ENCODE peak calls at places on chromosomes 12 and 14, in ten cellular contexts. One of them, this sample, is unnamed.

GRCh38 chr12:70040141-70040540 is 203.1 kb upstream of the CNOT2 start:
- DNase-seq in astrocyte of the cerebellum: no peak
- DNase-seq in EH: no peak
- DNase-seq in germinal center: no peak
- DNase-seq in OCI-M1: no peak
- DNase-seq in COLO829: no peak
- DNase-seq in lung: no peak
- DNase-seq in HEK293T: no peak
- DNase-seq in HS-5: no peak
- DNase-seq in progenitor cell of endocrine pancreas: no peak
- DNase-seq in this sample: no peak

GRCh38 chr12:10243803-10244520 is 31.3 kb downstream of the GABARAPL1 start:
- DNase-seq in astrocyte of the cerebellum: no peak
- DNase-seq in EH: no peak
- DNase-seq in germinal center: no peak
- DNase-seq in OCI-M1: peak
- DNase-seq in COLO829: no peak
- DNase-seq in lung: no peak
- DNase-seq in HEK293T: no peak
- DNase-seq in HS-5: no peak
- DNase-seq in progenitor cell of endocrine pancreas: no peak
- DNase-seq in this sample: no peak

GRCh38 chr12:83031301-83031700 is 344.6 kb downstream of the TMTC2 start:
- DNase-seq in astrocyte of the cerebellum: no peak
- DNase-seq in EH: no peak
- DNase-seq in germinal center: no peak
- DNase-seq in OCI-M1: no peak
- DNase-seq in COLO829: no peak
- DNase-seq in lung: no peak
- DNase-seq in HEK293T: no peak
- DNase-seq in HS-5: no peak
- DNase-seq in progenitor cell of endocrine pancreas: no peak
- DNase-seq in this sample: no peak

GRCh38 chr12:5220835-5221234 is 177.2 kb downstream of the KCNA5 start:
- DNase-seq in astrocyte of the cerebellum: no peak
- DNase-seq in EH: peak
- DNase-seq in germinal center: no peak
- DNase-seq in OCI-M1: peak
- DNase-seq in COLO829: no peak
- DNase-seq in lung: no peak
- DNase-seq in HEK293T: no peak
- DNase-seq in HS-5: no peak
- DNase-seq in progenitor cell of endocrine pancreas: no peak
- DNase-seq in this sample: no peak

GRCh38 chr12:104201238-104202001 is 14.2 kb upstream of the TXNRD1 start:
- DNase-seq in astrocyte of the cerebellum: peak
- DNase-seq in EH: peak
- DNase-seq in germinal center: peak
- DNase-seq in OCI-M1: peak
- DNase-seq in COLO829: peak
- DNase-seq in lung: peak
- DNase-seq in HEK293T: peak
- DNase-seq in HS-5: no peak
- DNase-seq in progenitor cell of endocrine pancreas: peak
- DNase-seq in this sample: peak

GRCh38 chr12:49565956-49566265 is 2.0 kb downstream of the MCRS1 start:
- DNase-seq in astrocyte of the cerebellum: no peak
- DNase-seq in EH: no peak
- DNase-seq in germinal center: no peak
- DNase-seq in OCI-M1: no peak
- DNase-seq in COLO829: no peak
- DNase-seq in lung: no peak
- DNase-seq in HEK293T: no peak
- DNase-seq in HS-5: no peak
- DNase-seq in progenitor cell of endocrine pancreas: no peak
- DNase-seq in this sample: no peak

GRCh38 chr12:87304406-87304805 is 724.8 kb downstream of the C12orf50 start:
- DNase-seq in astrocyte of the cerebellum: no peak
- DNase-seq in EH: no peak
- DNase-seq in germinal center: no peak
- DNase-seq in OCI-M1: peak
- DNase-seq in COLO829: no peak
- DNase-seq in lung: no peak
- DNase-seq in HEK293T: no peak
- DNase-seq in HS-5: no peak
- DNase-seq in progenitor cell of endocrine pancreas: no peak
- DNase-seq in this sample: no peak

GRCh38 chr12:57629897-57630471 is 3.0 kb downstream of the B4GALNT1 start:
- DNase-seq in astrocyte of the cerebellum: no peak
- DNase-seq in EH: no peak
- DNase-seq in germinal center: peak
- DNase-seq in OCI-M1: no peak
- DNase-seq in COLO829: no peak
- DNase-seq in lung: no peak
- DNase-seq in HEK293T: no peak
- DNase-seq in HS-5: no peak
- DNase-seq in progenitor cell of endocrine pancreas: no peak
- DNase-seq in this sample: no peak

GRCh38 chr14:53017837-53018236 is 67.0 kb upstream of the FERMT2 start:
- DNase-seq in astrocyte of the cerebellum: no peak
- DNase-seq in EH: no peak
- DNase-seq in germinal center: no peak
- DNase-seq in OCI-M1: no peak
- DNase-seq in COLO829: no peak
- DNase-seq in lung: no peak
- DNase-seq in HEK293T: no peak
- DNase-seq in HS-5: no peak
- DNase-seq in progenitor cell of endocrine pancreas: no peak
- DNase-seq in this sample: no peak

GRCh38 chr14:93788557-93789365 is 476 bp upstream of the PRIMA1 start:
- DNase-seq in astrocyte of the cerebellum: no peak
- DNase-seq in EH: no peak
- DNase-seq in germinal center: peak
- DNase-seq in OCI-M1: no peak
- DNase-seq in COLO829: peak
- DNase-seq in lung: no peak
- DNase-seq in HEK293T: peak
- DNase-seq in HS-5: no peak
- DNase-seq in progenitor cell of endocrine pancreas: peak
- DNase-seq in this sample: peak

GRCh38 chr14:76768671-76769500 is 7.6 kb downstream of the VASH1 start:
- DNase-seq in astrocyte of the cerebellum: no peak
- DNase-seq in EH: no peak
- DNase-seq in germinal center: no peak
- DNase-seq in OCI-M1: no peak
- DNase-seq in COLO829: no peak
- DNase-seq in lung: peak
- DNase-seq in HEK293T: no peak
- DNase-seq in HS-5: no peak
- DNase-seq in progenitor cell of endocrine pancreas: no peak
- DNase-seq in this sample: no peak

GRCh38 chr12:109738878-109739665 is 25.4 kb downstream of the FAM222A start:
- DNase-seq in astrocyte of the cerebellum: no peak
- DNase-seq in EH: peak
- DNase-seq in germinal center: no peak
- DNase-seq in OCI-M1: no peak
- DNase-seq in COLO829: no peak
- DNase-seq in lung: no peak
- DNase-seq in HEK293T: no peak
- DNase-seq in HS-5: no peak
- DNase-seq in progenitor cell of endocrine pancreas: no peak
- DNase-seq in this sample: no peak

GRCh38 chr12:18140969-18141368 is 51.0 kb upstream of the RERGL start:
- DNase-seq in astrocyte of the cerebellum: no peak
- DNase-seq in EH: no peak
- DNase-seq in germinal center: no peak
- DNase-seq in OCI-M1: no peak
- DNase-seq in COLO829: no peak
- DNase-seq in lung: no peak
- DNase-seq in HEK293T: no peak
- DNase-seq in HS-5: no peak
- DNase-seq in progenitor cell of endocrine pancreas: no peak
- DNase-seq in this sample: no peak

GRCh38 chr14:31717294-31718085 is 156.3 kb downstream of the NUBPL start:
- DNase-seq in astrocyte of the cerebellum: no peak
- DNase-seq in EH: no peak
- DNase-seq in germinal center: no peak
- DNase-seq in OCI-M1: no peak
- DNase-seq in COLO829: no peak
- DNase-seq in lung: no peak
- DNase-seq in HEK293T: no peak
- DNase-seq in HS-5: no peak
- DNase-seq in progenitor cell of endocrine pancreas: no peak
- DNase-seq in this sample: peak

GRCh38 chr14:59037086-59037485 is 151.4 kb upstream of the DAAM1 start:
- DNase-seq in astrocyte of the cerebellum: no peak
- DNase-seq in EH: no peak
- DNase-seq in germinal center: no peak
- DNase-seq in OCI-M1: no peak
- DNase-seq in COLO829: no peak
- DNase-seq in lung: no peak
- DNase-seq in HEK293T: no peak
- DNase-seq in HS-5: no peak
- DNase-seq in progenitor cell of endocrine pancreas: no peak
- DNase-seq in this sample: no peak